ENCODE peak calls at places on chromosomes 5 and 9, in four cellular contexts. O, Y, B and N are unnamed samples.

GRCh38 chr5:89012361-89012760 is 129.4 kb upstream of the MEF2C start:
- DNase-seq in O (no peak), Y (no peak), B (no peak), N (no peak)

GRCh38 chr9:93028448-93029006 is 30.0 kb upstream of the SUSD3 start:
- DNase-seq in O (no peak), Y (peak), B (no peak), N (no peak)

GRCh38 chr9:38484076-38484637 is 59.9 kb upstream of the IGFBPL1 start:
- DNase-seq in O (no peak), Y (no peak), B (no peak), N (no peak)

GRCh38 chr5:130135506-130135905 is 231.2 kb downstream of the CHSY3 start:
- DNase-seq in O (no peak), Y (no peak), B (no peak), N (no peak)

GRCh38 chr9:124658165-124659017 is 112.7 kb downstream of the NR6A1 start:
- DNase-seq in O (peak), Y (peak), B (peak), N (peak)

GRCh38 chr5:149265559-149265958 is 6.1 kb upstream of the AFAP1L1 start:
- DNase-seq in O (no peak), Y (no peak), B (peak), N (no peak)

GRCh38 chr5:62779010-62779422 is 200.4 kb downstream of the LRRC70 start:
- DNase-seq in O (no peak), Y (peak), B (peak), N (no peak)

GRCh38 chr5:149886060-149886459 is 58.5 kb downstream of the PDE6A start:
- DNase-seq in O (no peak), Y (no peak), B (no peak), N (no peak)

GRCh38 chr5:64384761-64385160 is 121.1 kb upstream of the RGS7BP start:
- DNase-seq in O (no peak), Y (peak), B (peak), N (no peak)

GRCh38 chr5:81393783-81394718 is at the start of gene ACOT12:
- DNase-seq in O (no peak), Y (no peak), B (peak), N (no peak)

GRCh38 chr5:77300457-77300856 is 90.0 kb downstream of the PDE8B start:
- DNase-seq in O (no peak), Y (no peak), B (no peak), N (no peak)

GRCh38 chr9:74570879-74571512 is 73.9 kb downstream of the RORB start:
- DNase-seq in O (no peak), Y (peak), B (peak), N (no peak)

GRCh38 chr5:177256296-177256695 is 47.2 kb downstream of the RAB24 start:
- DNase-seq in O (no peak), Y (no peak), B (no peak), N (no peak)

DNA sequence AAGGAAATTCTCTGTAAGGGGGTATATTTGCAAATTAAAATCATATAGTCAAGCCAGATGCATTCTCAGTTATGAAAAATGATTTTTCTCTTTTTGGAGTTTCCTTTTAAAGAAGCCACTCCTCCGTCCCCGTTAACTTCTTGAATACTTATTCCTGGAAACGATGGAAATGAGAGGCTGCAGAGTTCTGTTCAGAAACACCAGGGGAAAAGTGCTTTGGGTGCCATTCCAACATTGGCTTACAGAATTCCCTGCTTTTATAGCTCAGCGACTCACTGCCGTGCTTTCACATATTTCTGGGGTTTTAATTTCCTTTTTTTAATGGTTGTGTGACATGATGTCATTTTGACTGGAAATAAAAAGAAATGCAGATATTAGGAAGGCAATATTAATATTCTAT is 363.6 kb downstream of the EBF1 start:
- DNase-seq in O (no peak), Y (no peak), B (no peak), N (no peak)
- TF ChIP-seq CTCF in O (no peak), Y (no peak), B (no peak), N (no peak)

GRCh38 chr5:41410737-41411136 is 99.7 kb downstream of the PLCXD3 start:
- DNase-seq in O (no peak), Y (no peak), B (no peak), N (no peak)
- TF ChIP-seq CTCF in O (no peak), Y (no peak), B (no peak), N (no peak)

GRCh38 chr9:129322022-129322621 is 144.1 kb upstream of the IER5L start:
- DNase-seq in O (peak), Y (no peak), B (no peak), N (no peak)
- TF ChIP-seq CTCF in O (no peak), Y (no peak), B (no peak), N (peak)

GRCh38 chr5:155147222-155147621 is 133.7 kb downstream of the KIF4B start:
- DNase-seq in O (no peak), Y (no peak), B (no peak), N (no peak)
- TF ChIP-seq CTCF in O (peak), Y (no peak), B (peak), N (peak)

GRCh38 chr9:127277099-127277498 is 12.5 kb downstream of the GARNL3 start:
- DNase-seq in O (no peak), Y (peak), B (no peak), N (no peak)

GRCh38 chr9:127277770-127278169 is 13.2 kb downstream of the GARNL3 start:
- DNase-seq in O (no peak), Y (no peak), B (no peak), N (no peak)

GRCh38 chr9:127280880-127281660 is 16.5 kb downstream of the GARNL3 start:
- DNase-seq in O (no peak), Y (no peak), B (no peak), N (no peak)

GRCh38 chr9:127279717-127280285 is 15.2 kb downstream of the GARNL3 start:
- DNase-seq in O (no peak), Y (no peak), B (no peak), N (no peak)

GRCh38 chr9:127278372-127278771 is 13.8 kb downstream of the GARNL3 start:
- DNase-seq in O (no peak), Y (no peak), B (no peak), N (no peak)
- TF ChIP-seq CTCF in O (no peak), Y (no peak), B (no peak), N (no peak)

DNA sequence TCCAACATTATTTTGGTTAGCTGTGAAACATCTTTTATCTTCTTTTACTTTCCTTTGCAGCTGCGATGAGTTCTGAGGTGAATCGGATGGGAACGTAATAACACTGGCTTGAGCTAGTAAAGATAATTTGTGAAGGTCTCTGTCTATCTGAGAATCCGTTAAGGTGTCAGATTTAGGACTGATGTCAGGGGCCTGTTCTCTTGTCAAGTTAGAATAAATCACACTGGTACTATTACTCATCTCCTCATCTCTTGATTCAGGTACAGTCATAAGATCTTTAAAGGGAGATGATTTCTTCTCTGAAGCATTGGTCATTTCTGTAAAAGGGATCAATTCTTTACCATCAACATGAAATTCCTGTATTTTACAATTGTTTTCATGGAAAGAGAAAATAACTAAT is 26.2 kb downstream of the SETX start:
- DNase-seq in O (no peak), Y (no peak), B (no peak), N (no peak)
- TF ChIP-seq CTCF in O (no peak), Y (no peak), B (no peak), N (no peak)

GRCh38 chr9:122097679-122098315 is 4.7 kb upstream of the TTLL11 start:
- DNase-seq in O (peak), Y (no peak), B (no peak), N (no peak)

GRCh38 chr9:122091682-122092592 is 1.2 kb downstream of the TTLL11 start:
- DNase-seq in O (peak), Y (no peak), B (no peak), N (peak)

GRCh38 chr9:122096620-122097415 is 3.7 kb upstream of the TTLL11 start:
- DNase-seq in O (peak), Y (no peak), B (no peak), N (peak)

GRCh38 chr9:122092611-122093506 is at the start of gene TTLL11:
- DNase-seq in O (peak), Y (peak), B (peak), N (peak)

DNA sequence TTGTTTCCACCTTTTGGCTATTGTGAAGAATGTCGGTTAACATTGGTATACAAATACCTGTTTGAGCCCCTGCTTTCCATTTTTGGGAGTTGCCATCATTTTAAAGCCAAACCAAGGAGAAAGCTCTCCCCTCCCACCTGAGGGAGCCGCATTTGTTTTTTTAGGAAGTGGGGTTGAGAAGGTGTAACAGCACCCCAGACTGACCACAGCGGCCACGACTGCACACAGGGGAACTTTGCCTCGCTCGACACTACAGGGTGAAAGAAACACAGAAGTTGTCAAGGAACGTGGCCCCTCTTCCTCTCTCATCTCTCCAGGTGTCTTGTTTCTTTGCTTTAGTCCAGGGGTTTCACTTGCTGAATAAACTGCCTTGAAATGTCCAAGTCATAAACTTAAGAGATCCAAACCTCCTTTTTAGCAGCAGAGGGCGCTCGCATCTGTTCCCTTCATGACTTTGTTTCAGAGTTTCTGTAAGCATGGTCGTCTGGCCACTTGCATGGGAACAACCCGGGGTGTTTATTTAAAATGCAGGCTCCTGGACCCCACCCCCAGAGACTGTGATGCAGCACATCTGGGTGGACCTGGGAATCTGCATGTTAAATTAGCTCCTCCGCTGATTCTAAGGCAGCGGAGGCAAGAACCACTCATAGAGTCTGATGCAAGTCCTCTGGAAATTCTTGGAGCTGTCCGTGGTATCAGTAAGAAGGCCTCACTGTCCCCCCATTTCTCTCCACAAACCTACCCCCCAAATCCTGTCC is 2.1 kb upstream of the TTLL11 start:
- DNase-seq in O (peak), Y (peak), B (peak), N (no peak)
- TF ChIP-seq CTCF in O (peak), Y (peak), B (peak), N (peak)

DNA sequence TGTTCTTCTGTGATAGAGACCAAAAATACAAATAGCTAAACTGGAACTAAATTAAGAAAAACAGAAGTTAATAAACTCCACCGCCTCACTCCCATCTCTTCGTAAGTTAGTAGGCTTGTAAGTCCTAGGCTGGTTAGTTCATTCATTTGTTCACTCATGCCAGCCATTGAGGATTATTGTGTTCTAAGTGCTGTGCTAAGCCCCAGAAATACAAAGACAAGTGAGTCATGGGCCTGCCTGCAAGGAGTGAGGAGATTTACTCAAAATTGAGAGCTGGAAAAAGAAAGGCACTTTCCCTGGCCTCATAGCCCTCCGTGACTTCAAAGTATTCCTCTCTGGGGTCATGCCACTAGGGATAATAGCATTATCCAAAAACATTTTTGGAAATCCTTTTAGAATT is 8.5 kb downstream of the DOCK8 start:
- DNase-seq in O (no peak), Y (no peak), B (no peak), N (no peak)
- TF ChIP-seq CTCF in O (no peak), Y (no peak), B (no peak), N (no peak)

GRCh38 chr5:54458221-54458620 is 2.7 kb downstream of the HSPB3 start:
- DNase-seq in O (no peak), Y (no peak), B (no peak), N (no peak)

GRCh38 chr5:54457094-54457531 is 1.6 kb downstream of the HSPB3 start:
- DNase-seq in O (no peak), Y (no peak), B (peak), N (no peak)

GRCh38 chr5:54463696-54464095 is 8.2 kb downstream of the HSPB3 start:
- DNase-seq in O (no peak), Y (no peak), B (no peak), N (no peak)

GRCh38 chr5:54462281-54462680 is 6.8 kb downstream of the HSPB3 start:
- DNase-seq in O (no peak), Y (no peak), B (no peak), N (peak)

GRCh38 chr5:54460181-54460919 is 4.9 kb downstream of the HSPB3 start:
- DNase-seq in O (no peak), Y (no peak), B (peak), N (no peak)
- TF ChIP-seq CTCF in O (no peak), Y (no peak), B (no peak), N (no peak)

GRCh38 chr5:115820846-115821245 is 4.4 kb upstream of the CDO1 start:
- DNase-seq in O (no peak), Y (no peak), B (no peak), N (no peak)

GRCh38 chr5:115829913-115830312 is 11.5 kb downstream of the ATG12 start:
- DNase-seq in O (no peak), Y (no peak), B (no peak), N (no peak)

GRCh38 chr5:115831163-115831768 is 10.1 kb downstream of the ATG12 start:
- DNase-seq in O (no peak), Y (peak), B (peak), N (no peak)

GRCh38 chr5:115825948-115826347 is 9.5 kb upstream of the CDO1 start:
- DNase-seq in O (no peak), Y (no peak), B (no peak), N (no peak)
- TF ChIP-seq CTCF in O (no peak), Y (no peak), B (no peak), N (no peak)